ENCODE peak calls at places on chromosome 18, in seven cellular contexts. X is mucosa of descending colon; O is activated CD8-positive, alpha-beta T cell treated with anti-CD3 and anti-CD28 coated beads for 36 hours; C is pancreas; Y is CD8-positive, alpha-beta T cell; V is MCF 10A; W is endothelial cell. K is an unnamed sample.

GRCh38 chr18:38898167-38898566 is 1332.6 kb upstream of the CELF4 start:
- DNase-seq in X (no peak), O (no peak), C (no peak), Y (no peak), V (no peak), W (no peak), K (no peak)

GRCh38 chr18:13809025-13809384 is 14.9 kb upstream of the MC5R start:
- DNase-seq in X (no peak), O (no peak), C (peak; percentile 59), Y (no peak), V (no peak), W (no peak), K (no peak)

GRCh38 chr18:13185675-13186198 is 32.8 kb upstream of the LDLRAD4 start:
- DNase-seq in X (no peak), O (no peak), C (no peak), Y (no peak), V (no peak), W (no peak), K (no peak)

GRCh38 chr18:32770181-32770650 is 2.6 kb downstream of the KLHL14 start:
- DNase-seq in X (peak; percentile 49), O (no peak), C (peak; percentile 26), Y (no peak), V (no peak), W (no peak), K (peak; percentile 5)

GRCh38 chr18:23503967-23504352 is 649 bp downstream of the RMC1 start:
- DNase-seq in X (no peak), O (peak; percentile 18), C (no peak), Y (no peak), V (peak; percentile 16), W (no peak), K (no peak)

GRCh38 chr18:44130365-44130942 is 550.2 kb upstream of the SETBP1 start:
- DNase-seq in X (no peak), O (peak; percentile 11), C (no peak), Y (no peak), V (peak; percentile 61), W (peak; percentile 51), K (peak; percentile 34)

GRCh38 chr18:30386624-30387023 is 655.9 kb downstream of the DSC3 start:
- DNase-seq in X (no peak), O (no peak), C (no peak), Y (no peak), V (no peak), W (peak; percentile 41), K (no peak)

GRCh38 chr18:27860701-27861107 is 316.2 kb downstream of the CDH2 start:
- DNase-seq in X (no peak), O (no peak), C (no peak), Y (no peak), V (no peak), W (no peak), K (no peak)

GRCh38 chr18:11259421-11259820 is 110.1 kb upstream of the PIEZO2 start:
- DNase-seq in X (no peak), O (no peak), C (no peak), Y (no peak), V (no peak), W (peak; percentile 21), K (no peak)

GRCh38 chr18:10374615-10375295 is 79.7 kb upstream of the APCDD1 start:
- DNase-seq in X (no peak), O (no peak), C (no peak), Y (no peak), V (peak; percentile 5), W (no peak), K (peak; percentile 18)

GRCh38 chr18:28767781-28768211 is 590.9 kb upstream of the CDH2 start:
- DNase-seq in X (no peak), O (no peak), C (no peak), Y (no peak), V (peak; percentile 44), W (no peak), K (no peak)

GRCh38 chr18:22840606-22841144 is 92.5 kb upstream of the RBBP8 start:
- DNase-seq in X (no peak), O (no peak), C (no peak), Y (no peak), V (no peak), W (no peak), K (no peak)

GRCh38 chr18:40055262-40055661 is 1899.8 kb upstream of the PIK3C3 start:
- DNase-seq in X (no peak), O (no peak), C (no peak), Y (no peak), V (peak; percentile 9), W (no peak), K (no peak)

GRCh38 chr18:55777666-55778304 is 189.8 kb upstream of the TCF4 start:
- DNase-seq in X (no peak), O (no peak), C (no peak), Y (no peak), V (no peak), W (no peak), K (no peak)

GRCh38 chr18:55779461-55779710 is 191.4 kb upstream of the TCF4 start:
- DNase-seq in X (no peak), O (no peak), C (no peak), Y (no peak), V (no peak), W (no peak), K (no peak)

GRCh38 chr18:55778731-55779460 is 190.9 kb upstream of the TCF4 start:
- DNase-seq in X (no peak), O (no peak), C (no peak), Y (no peak), V (no peak), W (no peak), K (no peak)

GRCh38 chr18:55774505-55774904 is 186.5 kb upstream of the TCF4 start:
- DNase-seq in X (no peak), O (no peak), C (no peak), Y (no peak), V (no peak), W (no peak), K (no peak)

GRCh38 chr18:55775972-55776371 is 188.0 kb upstream of the TCF4 start:
- DNase-seq in X (no peak), O (no peak), C (no peak), Y (no peak), V (no peak), W (no peak), K (no peak)
- TF ChIP-seq CTCF in X (no peak), O (no peak), C (no peak), Y (no peak), V (no peak), W (no peak), K (no peak)

DNA sequence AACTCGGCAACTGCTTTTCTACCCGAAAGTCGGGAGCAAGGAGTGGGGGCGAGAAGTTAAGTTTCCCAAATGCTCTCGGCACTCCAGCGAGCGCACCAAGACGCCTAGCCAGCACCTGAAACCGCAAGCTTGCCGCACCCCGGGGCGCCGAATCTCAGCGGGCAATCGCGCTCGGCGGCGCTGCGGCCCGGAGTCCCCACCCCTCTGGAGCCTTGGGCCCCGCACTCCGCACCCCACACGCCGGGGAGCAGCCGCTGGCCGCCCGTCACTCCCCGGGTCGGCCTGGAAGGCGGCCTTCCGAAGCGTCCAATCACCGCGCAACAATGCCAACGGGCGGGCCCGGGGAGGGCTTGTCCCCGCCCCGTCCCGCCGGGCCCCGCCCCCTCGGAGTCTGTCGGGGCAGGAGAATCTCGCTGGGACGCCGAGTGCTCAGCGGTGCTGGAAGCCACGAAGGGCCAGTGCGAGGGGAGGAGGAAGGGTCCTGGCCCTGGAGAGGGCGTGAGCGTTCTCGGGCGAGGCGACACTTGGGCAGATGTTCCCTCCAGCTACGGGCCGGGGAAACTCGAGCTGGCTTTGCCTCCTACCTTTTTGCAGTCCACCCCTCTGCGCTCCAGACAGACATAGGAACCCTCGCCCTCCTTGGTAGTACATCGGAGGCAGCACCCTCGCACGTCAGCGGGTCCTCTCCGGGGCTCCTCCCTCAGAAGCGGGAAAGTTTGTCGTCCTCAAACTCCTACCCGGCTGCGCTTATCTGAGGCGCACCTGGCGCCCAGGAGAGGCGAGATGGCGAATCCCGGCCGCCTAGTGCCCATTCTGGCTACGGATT is 1.1 kb upstream of the ZBTB7C start:
- DNase-seq in X (peak; percentile 89), O (peak; percentile 76), C (peak; percentile 94), Y (peak; percentile 37), V (peak; percentile 92), W (peak; percentile 95), K (peak; percentile 89)
- TF ChIP-seq CTCF in X (no peak), O (no peak), C (no peak), Y (no peak), V (no peak), W (no peak), K (peak; percentile 38)

GRCh38 chr18:21820035-21820810 is 79.6 kb downstream of the MIB1 start:
- DNase-seq in X (no peak), O (no peak), C (no peak), Y (no peak), V (peak; percentile 30), W (no peak), K (no peak)
- TF ChIP-seq CTCF in X (peak; percentile 20), O (no peak), C (peak; percentile 40), Y (no peak), V (peak; percentile 39), W (peak; percentile 46), K (peak; percentile 75)

GRCh38 chr18:37383789-37384151 is 181.8 kb downstream of the CELF4 start:
- DNase-seq in X (no peak), O (no peak), C (no peak), Y (no peak), V (no peak), W (no peak), K (no peak)

GRCh38 chr18:37380546-37381110 is 185.0 kb downstream of the CELF4 start:
- DNase-seq in X (no peak), O (no peak), C (no peak), Y (no peak), V (no peak), W (no peak), K (no peak)

GRCh38 chr18:37383036-37383788 is 182.4 kb downstream of the CELF4 start:
- DNase-seq in X (no peak), O (no peak), C (no peak), Y (no peak), V (no peak), W (no peak), K (no peak)

GRCh38 chr18:37378616-37379015 is 187.0 kb downstream of the CELF4 start:
- DNase-seq in X (no peak), O (no peak), C (no peak), Y (no peak), V (no peak), W (no peak), K (no peak)

GRCh38 chr18:37381554-37381953 is 184.0 kb downstream of the CELF4 start:
- DNase-seq in X (no peak), O (no peak), C (no peak), Y (no peak), V (no peak), W (no peak), K (no peak)
- TF ChIP-seq CTCF in X (no peak), O (no peak), C (no peak), Y (no peak), V (no peak), W (no peak), K (no peak)

GRCh38 chr18:832085-832681 is 20.1 kb upstream of the YES1 start:
- DNase-seq in X (peak; percentile 79), O (peak; percentile 49), C (peak; percentile 23), Y (no peak), V (peak; percentile 27), W (peak; percentile 47), K (no peak)
- TF ChIP-seq CTCF in X (no peak), O (no peak), C (no peak), Y (no peak), V (no peak), W (no peak), K (peak; percentile 23)

GRCh38 chr18:55484773-55485172 is 103.2 kb downstream of the TCF4 start:
- DNase-seq in X (no peak), O (no peak), C (no peak), Y (no peak), V (no peak), W (no peak), K (no peak)
- TF ChIP-seq CTCF in X (no peak), O (no peak), C (no peak), Y (no peak), V (no peak), W (no peak), K (no peak)

K was measured in neural crest cell.